ENCODE peak calls at places on chromosomes 16 and 17, in seven cellular contexts. Y is adipocyte, G is fibroblast of villous mesenchyme, Q is EH, P is IMR-90, T is T1000, W is GM20000. I is an unnamed sample.

GRCh38 chr16:26736084-26736483 is 330.6 kb upstream of the C16orf82 start:
- DNase-seq in T (no peak), Y (no peak), W (no peak), G (no peak), Q (no peak), P (no peak), I (no peak)

GRCh38 chr17:42365136-42365535 is 23.1 kb downstream of the STAT3 start:
- DNase-seq in Y (peak; percentile 90), P (peak; percentile 87), G (peak; percentile 90), W (no peak), Q (peak; percentile 83), T (peak; percentile 27), I (no peak)

GRCh38 chr17:7557825-7558543 is 566 bp upstream of the TNFSF13 start:
- DNase-seq in T (no peak), Q (peak; percentile 52), Y (no peak), G (peak; percentile 55), W (peak; percentile 72), P (peak; percentile 49), I (peak; percentile 90)

GRCh38 chr17:50072925-50073324 is 17.0 kb downstream of the ITGA3 start:
- DNase-seq in W (no peak), G (peak; percentile 57), T (no peak), Q (no peak), Y (no peak), P (no peak), I (no peak)

GRCh38 chr17:27756467-27757371 is 43.6 kb downstream of the NOS2 start:
- DNase-seq in P (peak; percentile 30), Y (peak; percentile 61), G (peak; percentile 43), Q (peak; percentile 49), W (no peak), T (no peak), I (peak; percentile 14)

GRCh38 chr17:20063665-20064648 is 54.8 kb downstream of the SPECC1 start:
- DNase-seq in Q (peak; percentile 90), W (peak; percentile 20), P (peak; percentile 87), T (peak; percentile 88), Y (peak; percentile 96), G (peak; percentile 82), I (no peak)

GRCh38 chr16:87802670-87803069 is 36.9 kb upstream of the KLHDC4 start:
- DNase-seq in Q (no peak), T (no peak), W (no peak), G (no peak), P (no peak), Y (no peak), I (no peak)

GRCh38 chr17:36722903-36723263 is 121.5 kb downstream of the MRM1 start:
- DNase-seq in Q (no peak), Y (no peak), W (no peak), P (no peak), T (no peak), G (no peak), I (no peak)

GRCh38 chr16:24734382-24734781 is 4.9 kb downstream of the TNRC6A start:
- DNase-seq in W (peak; percentile 36), Q (peak; percentile 64), T (no peak), P (peak; percentile 72), G (peak; percentile 85), Y (peak; percentile 77), I (no peak)

GRCh38 chr17:70173646-70174045 is 4.3 kb downstream of the KCNJ2 start:
- DNase-seq in Y (no peak), T (no peak), G (no peak), Q (no peak), P (no peak), W (no peak), I (no peak)

GRCh38 chr17:35930211-35931065 is at the start of gene RDM1:
- DNase-seq in T (no peak), Y (peak; percentile 35), Q (peak; percentile 78), W (peak; percentile 90), P (peak; percentile 34), G (peak; percentile 62), I (peak; percentile 27)

GRCh38 chr17:82272495-82273326 is 789 bp downstream of the CSNK1D start:
- DNase-seq in W (peak; percentile 74), Y (peak; percentile 44), P (no peak), G (peak; percentile 19), Q (peak; percentile 9), T (no peak), I (no peak)

GRCh38 chr16:85563031-85563430 is 50.1 kb upstream of the GSE1 start:
- DNase-seq in P (no peak), G (no peak), Y (no peak), W (no peak), T (no peak), Q (no peak), I (no peak)

GRCh38 chr16:50839920-50840729 is 98.2 kb downstream of the CYLD start:
- DNase-seq in P (no peak), W (no peak), Y (no peak), T (no peak), G (no peak), Q (no peak), I (no peak)

GRCh38 chr16:66495440-66495839 is 54.5 kb downstream of the TK2 start:
- DNase-seq in W (no peak), T (no peak), Q (no peak), G (no peak), Y (no peak), P (no peak), I (no peak)

GRCh38 chr17:1495265-1495664 is 2.8 kb upstream of the MYO1C start:
- DNase-seq in Q (peak; percentile 72), Y (peak; percentile 59), W (no peak), P (no peak), T (no peak), G (no peak), I (no peak)

GRCh38 chr16:11386054-11386680 is 40.9 kb downstream of the RMI2 start:
- DNase-seq in P (no peak), G (no peak), Q (no peak), Y (no peak), W (peak; percentile 27), T (no peak), I (no peak)

GRCh38 chr17:59829217-59830006 is 63.3 kb downstream of the TUBD1 start:
- DNase-seq in T (peak; percentile 67), Y (peak; percentile 87), P (peak; percentile 98), G (peak; percentile 99), Q (peak; percentile 99), W (peak; percentile 55), I (peak; percentile 80)

GRCh38 chr17:78384479-78385175 is 6.2 kb downstream of the PGS1 start:
- DNase-seq in Y (no peak), T (no peak), G (no peak), P (no peak), Q (no peak), W (no peak), I (no peak)

GRCh38 chr16:14564323-14564722 is 65.7 kb downstream of the PARN start:
- DNase-seq in Y (no peak), Q (no peak), T (no peak), P (no peak), W (no peak), G (no peak), I (no peak)

GRCh38 chr16:72711823-72712222 is 336.1 kb downstream of the ZFHX3 start:
- DNase-seq in Y (peak; percentile 3), Q (no peak), T (no peak), P (no peak), W (no peak), G (no peak), I (no peak)

GRCh38 chr16:47230296-47230695 is 86.6 kb upstream of the NETO2 start:
- DNase-seq in Y (no peak), T (no peak), P (no peak), G (no peak), Q (no peak), W (no peak), I (peak; percentile 80)

GRCh38 chr16:9241177-9241576 is 149.7 kb downstream of the HAPSTR1 start:
- DNase-seq in T (no peak), W (no peak), Y (no peak), P (no peak), Q (no peak), G (no peak), I (no peak)

GRCh38 chr17:63568563-63568962 is 18.3 kb downstream of the DCAF7 start:
- DNase-seq in Q (no peak), P (no peak), W (no peak), G (no peak), Y (no peak), T (no peak), I (no peak)

GRCh38 chr16:4517812-4518211 is 20.8 kb downstream of the CDIP1 start:
- DNase-seq in W (no peak), Y (peak; percentile 27), P (peak; percentile 46), G (peak; percentile 37), Q (peak; percentile 32), T (no peak), I (peak; percentile 60)

GRCh38 chr16:74372369-74372768 is 3.7 kb upstream of the NPIPB15 start:
- DNase-seq in P (no peak), Q (no peak), G (no peak), Y (no peak), T (no peak), W (peak; percentile 11), I (no peak)

GRCh38 chr17:60902399-60902798 is 224.7 kb downstream of the BCAS3 start:
- DNase-seq in Q (peak; percentile 45), G (peak; percentile 13), W (no peak), P (peak; percentile 48), T (no peak), Y (peak; percentile 58), I (no peak)